ENCODE peak calls at places on chromosomes 3 and 15, in five cellular contexts. C, O, B, J and D are unnamed samples.

GRCh38 chr15:64209680-64210334 is 47.0 kb upstream of the PPIB start:
- DNase-seq in C (peak), O (peak), B (peak), J (peak), D (peak)

GRCh38 chr3:81735334-81735733 is 26.1 kb downstream of the GBE1 start:
- DNase-seq in C (no peak), O (no peak), B (no peak), J (no peak), D (no peak)

GRCh38 chr15:59247364-59247763 is 40.7 kb downstream of the LDHAL6B start:
- DNase-seq in C (peak), O (peak), B (peak), J (peak), D (no peak)

GRCh38 chr3:52056521-52056967 is at the start of gene DUSP7:
- DNase-seq in C (peak), O (peak), B (peak), J (peak), D (peak)

GRCh38 chr3:12351145-12351544 is 62.3 kb downstream of the PPARG start:
- DNase-seq in C (no peak), O (no peak), B (no peak), J (no peak), D (no peak)

GRCh38 chr3:113832477-113833164 is 6.0 kb upstream of the GRAMD1C start:
- DNase-seq in C (no peak), O (peak), B (no peak), J (no peak), D (no peak)

GRCh38 chr3:25430942-25431570 is 3.0 kb downstream of the RARB start:
- DNase-seq in C (no peak), O (no peak), B (no peak), J (no peak), D (no peak)

GRCh38 chr3:64354956-64355355 is 129.7 kb upstream of the PRICKLE2 start:
- DNase-seq in C (no peak), O (no peak), B (no peak), J (no peak), D (no peak)

GRCh38 chr3:30321065-30321464 is 285.3 kb upstream of the TGFBR2 start:
- DNase-seq in C (no peak), O (peak), B (no peak), J (no peak), D (no peak)

GRCh38 chr15:101105059-101105851 is 146.6 kb downstream of the CHSY1 start:
- DNase-seq in C (no peak), O (peak), B (no peak), J (no peak), D (no peak)

GRCh38 chr15:32952062-32952461 is 234.3 kb downstream of the GREM1 start:
- DNase-seq in C (no peak), O (no peak), B (no peak), J (no peak), D (no peak)

GRCh38 chr3:99875925-99876781 is 58.5 kb downstream of the CMSS1 start:
- DNase-seq in C (peak), O (peak), B (peak), J (peak), D (peak)

GRCh38 chr3:122469659-122470058 is 45.1 kb downstream of the KPNA1 start:
- DNase-seq in C (no peak), O (no peak), B (peak), J (no peak), D (no peak)

GRCh38 chr15:97947465-97948262 is 12.8 kb upstream of the ARRDC4 start:
- DNase-seq in C (no peak), O (peak), B (no peak), J (no peak), D (no peak)

GRCh38 chr15:81357178-81357686 is 16.8 kb downstream of the TMC3 start:
- DNase-seq in C (no peak), O (no peak), B (peak), J (no peak), D (no peak)

GRCh38 chr3:140610544-140610943 is 67.3 kb upstream of the TRIM42 start:
- DNase-seq in C (no peak), O (peak), B (peak), J (no peak), D (no peak)

GRCh38 chr15:39495871-39496459 is 84.9 kb upstream of the THBS1 start:
- DNase-seq in C (no peak), O (peak), B (peak), J (no peak), D (no peak)

GRCh38 chr15:47733085-47733484 is 15.8 kb downstream of the SEMA6D start:
- DNase-seq in C (no peak), O (no peak), B (no peak), J (no peak), D (no peak)

GRCh38 chr3:143726727-143727126 is 121.5 kb downstream of the SLC9A9 start:
- DNase-seq in C (no peak), O (peak), B (no peak), J (no peak), D (no peak)

GRCh38 chr3:50127251-50127671 is 27.9 kb upstream of the SEMA3F start:
- DNase-seq in C (no peak), O (no peak), B (no peak), J (no peak), D (peak)

GRCh38 chr3:46881819-46882376 is 4.4 kb downstream of the PTH1R start:
- DNase-seq in C (no peak), O (no peak), B (no peak), J (no peak), D (no peak)

GRCh38 chr15:88882745-88883144 is 12.6 kb downstream of the HAPLN3 start:
- DNase-seq in C (no peak), O (peak), B (peak), J (no peak), D (no peak)

GRCh38 chr3:125054436-125055164 is 1.2 kb downstream of the HEG1 start:
- DNase-seq in C (peak), O (peak), B (peak), J (no peak), D (peak)

GRCh38 chr3:87270908-87271727 is 5.3 kb downstream of the POU1F1 start:
- DNase-seq in C (no peak), O (no peak), B (no peak), J (no peak), D (no peak)

GRCh38 chr15:100999369-100999768 is 80.2 kb downstream of the LRRK1 start:
- DNase-seq in C (no peak), O (peak), B (no peak), J (no peak), D (no peak)

GRCh38 chr15:80550910-80551265 is 144.2 kb upstream of the ABHD17C start:
- DNase-seq in C (no peak), O (peak), B (peak), J (no peak), D (no peak)

GRCh38 chr15:35713733-35714132 is 167.8 kb upstream of the DPH6 start:
- DNase-seq in C (no peak), O (peak), B (peak), J (no peak), D (no peak)